ENCODE peak calls at places on chromosome 11, in eight cellular contexts. J is lower lobe of right lung, Y is suprapubic skin, D is adrenal gland, P is NB4, E is colonic mucosa, G is psoas muscle, T is HFF-Myc. W is an unnamed sample.

GRCh38 chr11:121521145-121522042 is 68.6 kb upstream of the SORL1-AS1 start:
- DNase-seq in D (no peak), P (peak), G (no peak), J (no peak), E (no peak), Y (no peak), T (no peak), W (peak)

GRCh38 chr11:101748572-101748971 is 164.8 kb upstream of the TRPC6 start:
- DNase-seq in E (no peak), G (no peak), J (no peak), Y (no peak), T (no peak), D (no peak), P (no peak), W (no peak)

GRCh38 chr11:111734383-111735261 is 31.6 kb downstream of the PPP2R1B start:
- DNase-seq in P (no peak), Y (no peak), E (no peak), J (no peak), T (no peak), G (no peak), D (no peak), W (no peak)

GRCh38 chr11:88357323-88358039 is 19.9 kb upstream of the CTSC start:
- DNase-seq in D (no peak), G (no peak), P (peak), T (no peak), J (no peak), Y (no peak), E (no peak), W (peak)

GRCh38 chr11:61114913-61115312 is 12.6 kb downstream of the CD5 start:
- DNase-seq in P (no peak), J (no peak), T (no peak), G (no peak), D (no peak), Y (no peak), E (no peak), W (no peak)

GRCh38 chr11:113278481-113278880 is 35.9 kb upstream of the TTC12 start:
- DNase-seq in G (no peak), J (no peak), Y (peak), T (no peak), D (no peak), E (no peak), P (no peak), W (no peak)

GRCh38 chr11:129317564-129317963 is 58.1 kb upstream of the BARX2 start:
- DNase-seq in T (no peak), P (no peak), Y (no peak), G (no peak), D (no peak), E (peak), J (no peak), W (peak)

GRCh38 chr11:110131386-110132123 is 38.4 kb downstream of the ZC3H12C start:
- DNase-seq in E (no peak), Y (no peak), P (no peak), G (no peak), T (no peak), D (no peak), J (no peak), W (peak)

GRCh38 chr11:106961518-106961917 is 56.8 kb downstream of the GUCY1A2 start:
- DNase-seq in P (no peak), D (no peak), G (no peak), J (no peak), T (peak), Y (no peak), E (no peak), W (peak)

GRCh38 chr11:100576044-100577021 is 110.8 kb upstream of the ARHGAP42 start:
- DNase-seq in J (no peak), Y (no peak), P (peak), E (peak), G (no peak), T (no peak), D (peak), W (peak)

GRCh38 chr11:73652856-73653559 is 6.6 kb downstream of the PLEKHB1 start:
- DNase-seq in J (no peak), Y (no peak), G (no peak), T (no peak), E (no peak), P (no peak), D (no peak), W (peak)

GRCh38 chr11:35418847-35419712 is at the start of gene SLC1A2:
- DNase-seq in G (peak), P (no peak), D (no peak), Y (no peak), T (no peak), J (peak), E (no peak), W (peak)

GRCh38 chr11:30107899-30108298 is 91.1 kb upstream of the KCNA4 start:
- DNase-seq in D (peak), J (no peak), T (no peak), Y (no peak), E (no peak), P (peak), G (no peak), W (peak)

GRCh38 chr11:123760894-123761293 is 6.6 kb upstream of the OR6X1 start:
- DNase-seq in J (no peak), P (no peak), Y (no peak), D (no peak), T (no peak), G (no peak), E (no peak), W (peak)

GRCh38 chr11:131136476-131136875 is 220.2 kb upstream of the SNX19 start:
- DNase-seq in D (no peak), P (no peak), J (no peak), G (no peak), Y (no peak), E (no peak), T (no peak), W (peak)

GRCh38 chr11:14773755-14774154 is 118.3 kb downstream of the CYP2R1 start:
- DNase-seq in G (no peak), Y (no peak), P (peak), D (no peak), E (no peak), T (no peak), J (no peak), W (no peak)

GRCh38 chr11:121297872-121298271 is 5.3 kb downstream of the SC5D start:
- DNase-seq in D (no peak), Y (no peak), E (no peak), P (no peak), G (no peak), T (no peak), J (no peak), W (no peak)

GRCh38 chr11:2194877-2195755 is 23.5 kb upstream of the TH start:
- DNase-seq in D (peak), P (peak), Y (no peak), T (no peak), E (peak), G (no peak), J (peak), W (peak)

GRCh38 chr11:19994712-19995111 is 165.6 kb downstream of the DBX1 start:
- DNase-seq in J (no peak), E (no peak), Y (no peak), P (no peak), G (no peak), T (no peak), D (no peak), W (no peak)

GRCh38 chr11:121928597-121929580 is 187.1 kb downstream of the BLID start:
- DNase-seq in E (no peak), D (no peak), P (no peak), J (no peak), T (no peak), G (no peak), Y (no peak), W (no peak)

GRCh38 chr11:8033312-8033715 is 46.2 kb downstream of the EIF3F start:
- DNase-seq in E (peak), G (peak), P (peak), Y (peak), D (peak), J (peak), T (peak), W (peak)

GRCh38 chr11:117535201-117535869 is 207.7 kb downstream of the CEP164 start:
- DNase-seq in P (peak), J (peak), E (peak), D (peak), T (no peak), Y (no peak), G (peak), W (peak)

GRCh38 chr11:122344281-122344680 is 228.3 kb upstream of the BLID start:
- DNase-seq in T (peak), Y (no peak), D (peak), J (no peak), P (no peak), G (no peak), E (no peak), W (peak)

GRCh38 chr11:10770626-10771254 is 19.7 kb downstream of the CTR9 start:
- DNase-seq in T (peak), P (peak), E (peak), J (no peak), Y (no peak), D (peak), G (peak), W (peak)

GRCh38 chr11:66860449-66860831 is 3.6 kb downstream of the LRFN4 start:
- DNase-seq in E (no peak), G (no peak), D (no peak), P (no peak), Y (no peak), J (no peak), T (no peak), W (no peak)

GRCh38 chr11:33700425-33701271 is at the start of gene C11orf91:
- DNase-seq in T (peak), E (peak), G (peak), P (peak), D (peak), J (peak), Y (peak), W (peak)

DNA sequence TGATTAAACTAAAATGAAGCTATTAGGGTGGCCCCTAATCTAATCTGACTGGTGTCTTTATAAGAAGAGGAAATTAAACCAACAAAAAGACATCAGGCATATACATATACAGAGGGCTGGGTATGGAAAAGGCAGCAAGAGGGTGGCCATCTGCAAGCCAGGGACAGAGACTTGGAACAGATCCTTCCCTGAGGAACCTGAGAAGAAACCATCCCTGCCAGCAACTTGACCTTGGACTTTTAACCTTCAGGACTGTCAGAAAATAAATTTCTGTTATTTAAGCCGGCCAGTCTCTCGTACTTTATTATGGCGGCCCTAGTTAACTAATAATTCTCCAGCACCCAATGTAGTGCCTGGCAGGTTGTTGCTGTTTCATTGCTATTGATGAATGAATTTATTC is 361.5 kb upstream of the PDGFD start:
- DNase-seq in G (no peak), J (no peak), E (no peak), Y (no peak), D (no peak), T (no peak), P (no peak), W (no peak)
- TF ChIP-seq CTCF in G (no peak), J (no peak), E (no peak), Y (no peak), D (no peak), T (no peak), P (no peak), W (no peak)

GRCh38 chr11:93784935-93785360 is 866 bp downstream of the MED17 start:
- DNase-seq in Y (no peak), J (no peak), G (no peak), D (no peak), T (no peak), P (no peak), E (no peak), W (no peak)
- TF ChIP-seq CTCF in Y (no peak), J (no peak), G (no peak), D (no peak), T (no peak), P (no peak), E (no peak), W (no peak)

DNA sequence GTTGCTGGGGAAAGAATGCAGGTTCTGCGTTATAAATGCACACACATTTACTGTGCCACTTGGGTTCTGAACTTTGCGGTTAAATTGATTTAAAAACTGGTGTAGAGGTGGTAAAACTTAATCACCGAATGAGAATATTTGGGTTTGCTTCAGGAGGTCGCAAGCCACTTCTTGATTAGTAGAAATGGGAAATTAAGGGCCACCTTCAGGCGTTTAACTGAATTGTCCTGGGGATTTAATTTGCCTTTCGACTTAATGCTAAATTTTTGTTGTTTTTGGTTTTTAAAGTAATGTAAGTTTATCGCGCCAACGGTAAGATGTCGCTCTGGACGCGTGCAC is 460 bp upstream of the NCR3LG1 start:
- DNase-seq in Y (no peak), E (no peak), P (no peak), T (no peak), G (no peak), D (no peak), J (no peak), W (no peak)
- TF ChIP-seq CTCF in Y (no peak), E (no peak), P (peak), T (peak), G (no peak), D (no peak), J (peak), W (peak)

GRCh38 chr11:28932940-28933339 is 824.8 kb downstream of the METTL15 start:
- DNase-seq in E (no peak), G (no peak), D (no peak), T (no peak), J (no peak), Y (no peak), P (no peak), W (no peak)
- TF ChIP-seq CTCF in E (no peak), G (no peak), D (no peak), T (no peak), J (no peak), Y (no peak), P (no peak), W (no peak)

DNA sequence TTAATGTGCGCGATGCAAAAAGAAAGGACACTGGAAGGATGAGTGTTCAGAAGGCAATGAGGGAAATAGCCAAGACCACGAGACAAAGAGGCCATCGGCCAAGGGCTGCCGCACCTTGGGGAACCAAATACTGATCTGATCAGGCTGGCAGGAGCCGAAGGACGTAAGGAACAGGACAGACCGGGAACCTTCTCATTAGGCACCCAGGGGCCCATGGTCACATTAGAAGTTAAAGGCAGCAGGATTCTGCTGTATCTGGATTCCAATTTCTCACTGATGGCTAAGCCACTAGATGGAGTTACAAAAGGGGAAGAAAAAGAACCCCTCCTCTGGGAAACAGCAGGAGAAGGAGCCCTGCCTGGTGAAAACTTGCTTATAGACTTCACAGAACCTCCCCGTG is 28.8 kb upstream of the CPT1A start:
- DNase-seq in D (no peak), J (no peak), T (no peak), G (no peak), P (peak), E (no peak), Y (no peak), W (no peak)
- TF ChIP-seq CTCF in D (no peak), J (no peak), T (peak), G (no peak), P (peak), E (no peak), Y (no peak), W (no peak)

W was measured in epithelial cell of esophagus.